ENCODE peak calls at places on chromosome 6, in six cellular contexts. S is KBM-7; U is left cardiac atrium; L is stimulated activated CD4-positive, alpha-beta T cell treated with anti-CD3 and anti-CD28 coated beads, Interleukin-1b, Interleukin-23, amount 100 ng/mL, for 1 hour; C is ovary; M is IMR-90. D is an unnamed sample.

GRCh38 chr6:156816505-156816904 is 39.3 kb downstream of the ARID1B start:
- DNase-seq in S (peak), U (no peak), L (no peak), C (no peak), M (peak), D (no peak)

GRCh38 chr6:104459543-104459942 is 400.2 kb downstream of the HACE1 start:
- DNase-seq in S (no peak), U (no peak), L (no peak), C (no peak), M (no peak), D (no peak)

GRCh38 chr6:11890849-11891248 is 112.2 kb upstream of the ADTRP start:
- DNase-seq in S (no peak), U (no peak), L (no peak), C (no peak), M (peak), D (no peak)

GRCh38 chr6:107491791-107492674 is 2.1 kb downstream of the SOBP start:
- DNase-seq in S (no peak), U (peak), L (no peak), C (peak), M (peak), D (peak)

GRCh38 chr6:4371207-4371921 is 236.0 kb upstream of the ECI2 start:
- DNase-seq in S (no peak), U (peak), L (no peak), C (no peak), M (peak), D (peak)

GRCh38 chr6:72620866-72621242 is 1.0 kb upstream of the KCNQ5 start:
- DNase-seq in S (no peak), U (no peak), L (no peak), C (peak), M (no peak), D (peak)

GRCh38 chr6:6376845-6377244 is 56.4 kb upstream of the F13A1 start:
- DNase-seq in S (no peak), U (no peak), L (no peak), C (no peak), M (no peak), D (no peak)

GRCh38 chr6:99312354-99312753 is 37.1 kb downstream of the FAXC start:
- DNase-seq in S (no peak), U (no peak), L (no peak), C (no peak), M (no peak), D (no peak)

GRCh38 chr6:2990179-2990931 is 9.3 kb upstream of the NQO2 start:
- DNase-seq in S (peak), U (no peak), L (no peak), C (peak), M (no peak), D (no peak)

GRCh38 chr6:15901141-15902115 is 227.5 kb upstream of the MYLIP start:
- DNase-seq in S (peak), U (no peak), L (no peak), C (no peak), M (no peak), D (peak)

GRCh38 chr6:46414398-46414797 is 76.9 kb downstream of the RCAN2 start:
- DNase-seq in S (no peak), U (no peak), L (no peak), C (no peak), M (no peak), D (no peak)

GRCh38 chr6:155701342-155701741 is 245.7 kb upstream of the NOX3 start:
- DNase-seq in S (no peak), U (no peak), L (no peak), C (no peak), M (no peak), D (no peak)

GRCh38 chr6:113103618-113104390 is 753.3 kb upstream of the MARCKS start:
- DNase-seq in S (no peak), U (no peak), L (no peak), C (no peak), M (peak), D (no peak)

GRCh38 chr6:70622426-70622825 is 45.3 kb upstream of the SMAP1 start:
- DNase-seq in S (no peak), U (no peak), L (no peak), C (no peak), M (no peak), D (no peak)

GRCh38 chr6:170098428-170099170 is 192.3 kb downstream of the DLL1 start:
- DNase-seq in S (no peak), U (no peak), L (no peak), C (no peak), M (no peak), D (peak)

GRCh38 chr6:109332748-109333147 is 49.5 kb downstream of the CD164 start:
- DNase-seq in S (no peak), U (no peak), L (no peak), C (no peak), M (no peak), D (no peak)

GRCh38 chr6:63441266-63441956 is 121.6 kb upstream of the LGSN start:
- DNase-seq in S (no peak), U (no peak), L (no peak), C (no peak), M (no peak), D (no peak)

GRCh38 chr6:121242386-121242785 is 91.9 kb downstream of the TBC1D32 start:
- DNase-seq in S (no peak), U (no peak), L (no peak), C (no peak), M (no peak), D (no peak)

GRCh38 chr6:2132416-2132815 is 113.0 kb downstream of the GMDS start:
- DNase-seq in S (no peak), U (no peak), L (no peak), C (no peak), M (peak), D (no peak)

GRCh38 chr6:13613029-13613594 is 2.0 kb upstream of the NOL7 start:
- DNase-seq in S (no peak), U (no peak), L (no peak), C (no peak), M (no peak), D (no peak)

GRCh38 chr6:4936681-4937041 is 67.2 kb downstream of the RPP40 start:
- DNase-seq in S (peak), U (no peak), L (no peak), C (no peak), M (peak), D (no peak)

GRCh38 chr6:30774701-30775100 is 30.4 kb upstream of the IER3 start:
- DNase-seq in S (no peak), U (no peak), L (no peak), C (no peak), M (no peak), D (no peak)

GRCh38 chr6:155121699-155122098 is 126.6 kb downstream of the TIAM2 start:
- DNase-seq in S (no peak), U (peak), L (no peak), C (no peak), M (no peak), D (no peak)

GRCh38 chr6:157443066-157443800 is 62.2 kb downstream of the ZDHHC14 start:
- DNase-seq in S (no peak), U (no peak), L (no peak), C (no peak), M (peak), D (no peak)

GRCh38 chr6:105757512-105758200 is 328.5 kb upstream of the PRDM1 start:
- DNase-seq in S (no peak), U (no peak), L (no peak), C (no peak), M (no peak), D (no peak)

GRCh38 chr6:146890644-146891434 is 292.1 kb downstream of the ADGB start:
- DNase-seq in S (no peak), U (no peak), L (no peak), C (no peak), M (no peak), D (no peak)

GRCh38 chr6:56816393-56816792 is 138.5 kb upstream of the BEND6 start:
- DNase-seq in S (no peak), U (no peak), L (no peak), C (no peak), M (no peak), D (no peak)

GRCh38 chr6:119119989-119120388 is 41.5 kb upstream of the FAM184A start:
- DNase-seq in S (no peak), U (no peak), L (no peak), C (no peak), M (peak), D (no peak)

GRCh38 chr6:21053612-21054011 is 519.4 kb downstream of the CDKAL1 start:
- DNase-seq in S (no peak), U (no peak), L (no peak), C (no peak), M (peak), D (no peak)

GRCh38 chr6:36980876-36981619 is 4.9 kb downstream of the MTCH1 start:
- DNase-seq in S (no peak), U (no peak), L (no peak), C (no peak), M (no peak), D (peak)

GRCh38 chr6:34585108-34585507 is 29.0 kb upstream of the SPDEF start:
- DNase-seq in S (no peak), U (no peak), L (no peak), C (no peak), M (no peak), D (no peak)